ENCODE peak calls at places on chromosome 10, in seven cellular contexts. One of them, this sample, is unnamed.

GRCh38 chr10:86376852-86377796 is 10.5 kb upstream of the GRID1 start:
- DNase-seq in dorsolateral prefrontal cortex: peak
- DNase-seq in right atrium auricular region: peak
- DNase-seq in body of pancreas: peak
- DNase-seq in A549: peak
- DNase-seq in fibroblast of lung: peak
- DNase-seq in AG04450: no peak
- DNase-seq in this sample: peak

GRCh38 chr10:70920519-70920918 is 32.2 kb upstream of the PCBD1 start:
- DNase-seq in dorsolateral prefrontal cortex: no peak
- DNase-seq in right atrium auricular region: no peak
- DNase-seq in body of pancreas: peak
- DNase-seq in A549: no peak
- DNase-seq in fibroblast of lung: no peak
- DNase-seq in AG04450: no peak
- DNase-seq in this sample: no peak

GRCh38 chr10:72828294-72828693 is 65.2 kb upstream of the OIT3 start:
- DNase-seq in dorsolateral prefrontal cortex: no peak
- DNase-seq in right atrium auricular region: no peak
- DNase-seq in body of pancreas: no peak
- DNase-seq in A549: no peak
- DNase-seq in fibroblast of lung: no peak
- DNase-seq in AG04450: no peak
- DNase-seq in this sample: no peak

GRCh38 chr10:104642311-104643022 is 1.4 kb downstream of the SORCS3 start:
- DNase-seq in dorsolateral prefrontal cortex: peak
- DNase-seq in right atrium auricular region: peak
- DNase-seq in body of pancreas: peak
- DNase-seq in A549: peak
- DNase-seq in fibroblast of lung: peak
- DNase-seq in AG04450: no peak
- DNase-seq in this sample: peak

GRCh38 chr10:8312079-8312478 is 257.6 kb downstream of the GATA3 start:
- DNase-seq in dorsolateral prefrontal cortex: no peak
- DNase-seq in right atrium auricular region: no peak
- DNase-seq in body of pancreas: no peak
- DNase-seq in A549: no peak
- DNase-seq in fibroblast of lung: peak
- DNase-seq in AG04450: no peak
- DNase-seq in this sample: no peak

GRCh38 chr10:11095374-11095785 is 77.7 kb downstream of the CELF2 start:
- DNase-seq in dorsolateral prefrontal cortex: no peak
- DNase-seq in right atrium auricular region: no peak
- DNase-seq in body of pancreas: no peak
- DNase-seq in A549: no peak
- DNase-seq in fibroblast of lung: no peak
- DNase-seq in AG04450: no peak
- DNase-seq in this sample: no peak

GRCh38 chr10:53601260-53601875 is 828.8 kb upstream of the MBL2 start:
- DNase-seq in dorsolateral prefrontal cortex: no peak
- DNase-seq in right atrium auricular region: no peak
- DNase-seq in body of pancreas: no peak
- DNase-seq in A549: peak
- DNase-seq in fibroblast of lung: peak
- DNase-seq in AG04450: no peak
- DNase-seq in this sample: peak

GRCh38 chr10:72134785-72135765 is 46.7 kb upstream of the SPOCK2 start:
- DNase-seq in dorsolateral prefrontal cortex: no peak
- DNase-seq in right atrium auricular region: no peak
- DNase-seq in body of pancreas: no peak
- DNase-seq in A549: no peak
- DNase-seq in fibroblast of lung: no peak
- DNase-seq in AG04450: no peak
- DNase-seq in this sample: peak

GRCh38 chr10:114548662-114549061 is 109.4 kb downstream of the ABLIM1 start:
- DNase-seq in dorsolateral prefrontal cortex: no peak
- DNase-seq in right atrium auricular region: no peak
- DNase-seq in body of pancreas: peak
- DNase-seq in A549: peak
- DNase-seq in fibroblast of lung: peak
- DNase-seq in AG04450: no peak
- DNase-seq in this sample: peak

GRCh38 chr10:29946953-29947700 is 112.3 kb downstream of the JCAD start:
- DNase-seq in dorsolateral prefrontal cortex: no peak
- DNase-seq in right atrium auricular region: peak
- DNase-seq in body of pancreas: peak
- DNase-seq in A549: peak
- DNase-seq in fibroblast of lung: peak
- DNase-seq in AG04450: peak
- DNase-seq in this sample: no peak

GRCh38 chr10:51881213-51881612 is 181.8 kb upstream of the CSTF2T start:
- DNase-seq in dorsolateral prefrontal cortex: no peak
- DNase-seq in right atrium auricular region: no peak
- DNase-seq in body of pancreas: no peak
- DNase-seq in A549: no peak
- DNase-seq in fibroblast of lung: no peak
- DNase-seq in AG04450: no peak
- DNase-seq in this sample: no peak

GRCh38 chr10:133241501-133242205 is 4.0 kb downstream of the VENTX start:
- DNase-seq in dorsolateral prefrontal cortex: no peak
- DNase-seq in right atrium auricular region: no peak
- DNase-seq in body of pancreas: no peak
- DNase-seq in A549: no peak
- DNase-seq in fibroblast of lung: no peak
- DNase-seq in AG04450: no peak
- DNase-seq in this sample: peak

DNA sequence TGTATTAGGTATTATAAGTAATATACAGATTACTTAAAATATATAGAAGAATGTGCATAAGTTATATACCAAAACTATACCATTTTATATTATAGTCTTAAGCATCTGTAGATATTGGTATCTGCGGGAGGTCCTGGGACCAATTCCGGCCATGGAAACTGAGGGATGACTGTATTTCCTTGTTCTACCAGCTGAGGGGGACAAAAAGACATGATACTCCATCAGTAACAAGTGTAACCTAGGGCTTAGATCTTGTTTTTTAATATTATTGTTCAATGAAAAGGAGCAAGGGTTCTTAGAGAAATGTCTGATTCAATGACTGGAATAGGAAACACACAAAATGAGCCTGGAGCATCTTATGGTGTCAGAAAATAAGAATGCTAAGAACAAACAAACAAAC is 752.5 kb downstream of the CCSER2 start:
- DNase-seq in dorsolateral prefrontal cortex: no peak
- DNase-seq in right atrium auricular region: no peak
- DNase-seq in body of pancreas: no peak
- DNase-seq in A549: no peak
- DNase-seq in fibroblast of lung: no peak
- DNase-seq in AG04450: no peak
- DNase-seq in this sample: no peak
- TF ChIP-seq CTCF in dorsolateral prefrontal cortex: no peak
- TF ChIP-seq CTCF in right atrium auricular region: no peak
- TF ChIP-seq CTCF in body of pancreas: no peak
- TF ChIP-seq CTCF in A549: no peak
- TF ChIP-seq CTCF in fibroblast of lung: no peak
- TF ChIP-seq CTCF in AG04450: no peak
- TF ChIP-seq CTCF in this sample: no peak

GRCh38 chr10:131311661-131312260 is at the start of gene TCERG1L:
- DNase-seq in dorsolateral prefrontal cortex: no peak
- DNase-seq in right atrium auricular region: no peak
- DNase-seq in body of pancreas: no peak
- DNase-seq in A549: no peak
- DNase-seq in fibroblast of lung: no peak
- DNase-seq in AG04450: no peak
- DNase-seq in this sample: no peak
- H3K4me3 ChIP-seq in dorsolateral prefrontal cortex: peak
- H3K4me3 ChIP-seq in right atrium auricular region: no peak
- H3K4me3 ChIP-seq in body of pancreas: no peak
- H3K4me3 ChIP-seq in A549: no peak
- H3K4me3 ChIP-seq in fibroblast of lung: no peak
- H3K4me3 ChIP-seq in AG04450: no peak
- H3K4me3 ChIP-seq in this sample: no peak

GRCh38 chr10:107865691-107866090 is 701.2 kb upstream of the SORCS1 start:
- DNase-seq in dorsolateral prefrontal cortex: no peak
- DNase-seq in right atrium auricular region: no peak
- DNase-seq in body of pancreas: no peak
- DNase-seq in A549: no peak
- DNase-seq in fibroblast of lung: no peak
- DNase-seq in AG04450: no peak
- DNase-seq in this sample: peak
- TF ChIP-seq CTCF in dorsolateral prefrontal cortex: no peak
- TF ChIP-seq CTCF in right atrium auricular region: no peak
- TF ChIP-seq CTCF in body of pancreas: no peak
- TF ChIP-seq CTCF in A549: no peak
- TF ChIP-seq CTCF in fibroblast of lung: no peak
- TF ChIP-seq CTCF in AG04450: no peak
- TF ChIP-seq CTCF in this sample: no peak

GRCh38 chr10:397321-398068 is 262.2 kb downstream of the ZMYND11 start:
- DNase-seq in dorsolateral prefrontal cortex: no peak
- DNase-seq in right atrium auricular region: peak
- DNase-seq in body of pancreas: no peak
- DNase-seq in A549: no peak
- DNase-seq in fibroblast of lung: no peak
- DNase-seq in AG04450: no peak
- DNase-seq in this sample: peak

GRCh38 chr10:396107-396506 is 260.9 kb downstream of the ZMYND11 start:
- DNase-seq in dorsolateral prefrontal cortex: no peak
- DNase-seq in right atrium auricular region: no peak
- DNase-seq in body of pancreas: no peak
- DNase-seq in A549: no peak
- DNase-seq in fibroblast of lung: no peak
- DNase-seq in AG04450: no peak
- DNase-seq in this sample: no peak

GRCh38 chr10:398954-399353 is 263.7 kb downstream of the ZMYND11 start:
- DNase-seq in dorsolateral prefrontal cortex: no peak
- DNase-seq in right atrium auricular region: peak
- DNase-seq in body of pancreas: no peak
- DNase-seq in A549: no peak
- DNase-seq in fibroblast of lung: no peak
- DNase-seq in AG04450: no peak
- DNase-seq in this sample: no peak

GRCh38 chr10:395665-396064 is 260.4 kb downstream of the ZMYND11 start:
- DNase-seq in dorsolateral prefrontal cortex: no peak
- DNase-seq in right atrium auricular region: no peak
- DNase-seq in body of pancreas: no peak
- DNase-seq in A549: no peak
- DNase-seq in fibroblast of lung: no peak
- DNase-seq in AG04450: no peak
- DNase-seq in this sample: peak

GRCh38 chr10:396535-397220 is 261.4 kb downstream of the ZMYND11 start:
- DNase-seq in dorsolateral prefrontal cortex: no peak
- DNase-seq in right atrium auricular region: peak
- DNase-seq in body of pancreas: no peak
- DNase-seq in A549: no peak
- DNase-seq in fibroblast of lung: no peak
- DNase-seq in AG04450: no peak
- DNase-seq in this sample: no peak
- H3K4me3 ChIP-seq in dorsolateral prefrontal cortex: no peak
- H3K4me3 ChIP-seq in right atrium auricular region: no peak
- H3K4me3 ChIP-seq in body of pancreas: no peak
- H3K4me3 ChIP-seq in A549: no peak
- H3K4me3 ChIP-seq in fibroblast of lung: no peak
- H3K4me3 ChIP-seq in AG04450: no peak
- H3K4me3 ChIP-seq in this sample: no peak

GRCh38 chr10:19168584-19168983 is 120.0 kb downstream of the MALRD1 start:
- DNase-seq in dorsolateral prefrontal cortex: no peak
- DNase-seq in right atrium auricular region: no peak
- DNase-seq in body of pancreas: no peak
- DNase-seq in A549: peak
- DNase-seq in fibroblast of lung: no peak
- DNase-seq in AG04450: no peak
- DNase-seq in this sample: no peak
- TF ChIP-seq CTCF in dorsolateral prefrontal cortex: no peak
- TF ChIP-seq CTCF in right atrium auricular region: no peak
- TF ChIP-seq CTCF in body of pancreas: no peak
- TF ChIP-seq CTCF in A549: no peak
- TF ChIP-seq CTCF in fibroblast of lung: no peak
- TF ChIP-seq CTCF in AG04450: peak
- TF ChIP-seq CTCF in this sample: no peak

GRCh38 chr10:118595598-118596425 is at the start of gene PRLHR:
- DNase-seq in dorsolateral prefrontal cortex: peak
- DNase-seq in right atrium auricular region: no peak
- DNase-seq in body of pancreas: peak
- DNase-seq in A549: no peak
- DNase-seq in fibroblast of lung: peak
- DNase-seq in AG04450: no peak
- DNase-seq in this sample: no peak
- H3K4me3 ChIP-seq in dorsolateral prefrontal cortex: no peak
- H3K4me3 ChIP-seq in right atrium auricular region: no peak
- H3K4me3 ChIP-seq in body of pancreas: no peak
- H3K4me3 ChIP-seq in A549: no peak
- H3K4me3 ChIP-seq in fibroblast of lung: no peak
- H3K4me3 ChIP-seq in AG04450: no peak
- H3K4me3 ChIP-seq in this sample: no peak